ENCODE peak calls at places on chromosomes 4 and X, in eight cellular contexts. One of them, this sample, is unnamed.
A peak's percentile ranks its signal among the peaks of the same experiment; 100 is the strongest.

GRCh38 chrX:108068121-108068520 is 23.2 kb downstream of the PSMD10 start:
- DNase-seq in lower lobe of right lung: no peak
- DNase-seq in esophagus muscularis mucosa: no peak
- DNase-seq in body of pancreas: no peak
- DNase-seq in testis: no peak
- DNase-seq in left lung: no peak
- DNase-seq in tibial artery: no peak
- DNase-seq in heart left ventricle: no peak
- DNase-seq in this sample: no peak

GRCh38 chr4:183094393-183095198 is 4.5 kb upstream of the WWC2 start:
- DNase-seq in lower lobe of right lung: no peak
- DNase-seq in esophagus muscularis mucosa: no peak
- DNase-seq in body of pancreas: no peak
- DNase-seq in testis: no peak
- DNase-seq in left lung: no peak
- DNase-seq in tibial artery: no peak
- DNase-seq in heart left ventricle: no peak
- DNase-seq in this sample: no peak

GRCh38 chrX:111445485-111445884 is 33.5 kb upstream of the DCX start:
- DNase-seq in lower lobe of right lung: no peak
- DNase-seq in esophagus muscularis mucosa: no peak
- DNase-seq in body of pancreas: no peak
- DNase-seq in testis: no peak
- DNase-seq in left lung: no peak
- DNase-seq in tibial artery: no peak
- DNase-seq in heart left ventricle: no peak
- DNase-seq in this sample: peak; percentile 5

GRCh38 chrX:116436358-116436816 is at the start of gene SLC6A14:
- DNase-seq in lower lobe of right lung: peak; percentile 63
- DNase-seq in esophagus muscularis mucosa: no peak
- DNase-seq in body of pancreas: peak; percentile 11
- DNase-seq in testis: no peak
- DNase-seq in left lung: peak; percentile 57
- DNase-seq in tibial artery: no peak
- DNase-seq in heart left ventricle: no peak
- DNase-seq in this sample: no peak

GRCh38 chr4:87121332-87122065 is 98.9 kb downstream of the KLHL8 start:
- DNase-seq in lower lobe of right lung: no peak
- DNase-seq in esophagus muscularis mucosa: no peak
- DNase-seq in body of pancreas: no peak
- DNase-seq in testis: no peak
- DNase-seq in left lung: no peak
- DNase-seq in tibial artery: no peak
- DNase-seq in heart left ventricle: no peak
- DNase-seq in this sample: no peak

GRCh38 chr4:16083217-16084191 is at the start of gene PROM1:
- DNase-seq in lower lobe of right lung: peak; percentile 52
- DNase-seq in esophagus muscularis mucosa: peak; percentile 87
- DNase-seq in body of pancreas: peak; percentile 43
- DNase-seq in testis: peak; percentile 63
- DNase-seq in left lung: peak; percentile 35
- DNase-seq in tibial artery: no peak
- DNase-seq in heart left ventricle: peak; percentile 69
- DNase-seq in this sample: no peak

GRCh38 chr4:42881262-42881661 is 11.3 kb upstream of the GRXCR1 start:
- DNase-seq in lower lobe of right lung: no peak
- DNase-seq in esophagus muscularis mucosa: no peak
- DNase-seq in body of pancreas: no peak
- DNase-seq in testis: no peak
- DNase-seq in left lung: no peak
- DNase-seq in tibial artery: no peak
- DNase-seq in heart left ventricle: no peak
- DNase-seq in this sample: no peak

GRCh38 chr4:186746581-186746980 is 22.9 kb upstream of the FAT1 start:
- DNase-seq in lower lobe of right lung: no peak
- DNase-seq in esophagus muscularis mucosa: no peak
- DNase-seq in body of pancreas: no peak
- DNase-seq in testis: no peak
- DNase-seq in left lung: no peak
- DNase-seq in tibial artery: no peak
- DNase-seq in heart left ventricle: no peak
- DNase-seq in this sample: no peak

GRCh38 chr4:81518762-81519427 is 47.2 kb upstream of the RASGEF1B start:
- DNase-seq in lower lobe of right lung: no peak
- DNase-seq in esophagus muscularis mucosa: no peak
- DNase-seq in body of pancreas: no peak
- DNase-seq in testis: no peak
- DNase-seq in left lung: no peak
- DNase-seq in tibial artery: no peak
- DNase-seq in heart left ventricle: no peak
- DNase-seq in this sample: no peak

GRCh38 chr4:6022607-6023288 is 4.5 kb upstream of the C4orf50 start:
- DNase-seq in lower lobe of right lung: no peak
- DNase-seq in esophagus muscularis mucosa: no peak
- DNase-seq in body of pancreas: no peak
- DNase-seq in testis: peak; percentile 53
- DNase-seq in left lung: no peak
- DNase-seq in tibial artery: no peak
- DNase-seq in heart left ventricle: no peak
- DNase-seq in this sample: no peak

GRCh38 chr4:6824071-6824470 is 41.5 kb downstream of the KIAA0232 start:
- DNase-seq in lower lobe of right lung: no peak
- DNase-seq in esophagus muscularis mucosa: no peak
- DNase-seq in body of pancreas: no peak
- DNase-seq in testis: no peak
- DNase-seq in left lung: no peak
- DNase-seq in tibial artery: no peak
- DNase-seq in heart left ventricle: no peak
- DNase-seq in this sample: no peak

GRCh38 chr4:5220028-5220427 is 168.7 kb downstream of the STK32B start:
- DNase-seq in lower lobe of right lung: no peak
- DNase-seq in esophagus muscularis mucosa: no peak
- DNase-seq in body of pancreas: no peak
- DNase-seq in testis: no peak
- DNase-seq in left lung: no peak
- DNase-seq in tibial artery: no peak
- DNase-seq in heart left ventricle: no peak
- DNase-seq in this sample: no peak

GRCh38 chrX:154648931-154649863 is 4.2 kb downstream of the CTAG2 start:
- DNase-seq in lower lobe of right lung: no peak
- DNase-seq in esophagus muscularis mucosa: no peak
- DNase-seq in body of pancreas: no peak
- DNase-seq in testis: no peak
- DNase-seq in left lung: no peak
- DNase-seq in tibial artery: no peak
- DNase-seq in heart left ventricle: peak; percentile 41
- DNase-seq in this sample: no peak

GRCh38 chr4:61202638-61203495 is 2.7 kb downstream of the ADGRL3 start:
- DNase-seq in lower lobe of right lung: no peak
- DNase-seq in esophagus muscularis mucosa: no peak
- DNase-seq in body of pancreas: no peak
- DNase-seq in testis: peak; percentile 48
- DNase-seq in left lung: no peak
- DNase-seq in tibial artery: no peak
- DNase-seq in heart left ventricle: peak; percentile 28
- DNase-seq in this sample: no peak

GRCh38 chr4:1501754-1502500 is 95.7 kb upstream of the NKX1-1 start:
- DNase-seq in lower lobe of right lung: peak; percentile 22
- DNase-seq in esophagus muscularis mucosa: no peak
- DNase-seq in body of pancreas: no peak
- DNase-seq in testis: no peak
- DNase-seq in left lung: peak; percentile 22
- DNase-seq in tibial artery: peak; percentile 47
- DNase-seq in heart left ventricle: peak; percentile 52
- DNase-seq in this sample: no peak

GRCh38 chr4:89539374-89539773 is 231.8 kb upstream of the GPRIN3 start:
- DNase-seq in lower lobe of right lung: no peak
- DNase-seq in esophagus muscularis mucosa: no peak
- DNase-seq in body of pancreas: no peak
- DNase-seq in testis: no peak
- DNase-seq in left lung: no peak
- DNase-seq in tibial artery: no peak
- DNase-seq in heart left ventricle: no peak
- DNase-seq in this sample: no peak

GRCh38 chr4:83959160-83959559 is 423.3 kb downstream of the GPAT3 start:
- DNase-seq in lower lobe of right lung: no peak
- DNase-seq in esophagus muscularis mucosa: no peak
- DNase-seq in body of pancreas: no peak
- DNase-seq in testis: no peak
- DNase-seq in left lung: no peak
- DNase-seq in tibial artery: no peak
- DNase-seq in heart left ventricle: no peak
- DNase-seq in this sample: no peak

GRCh38 chr4:17096692-17097091 is 198.2 kb upstream of the LDB2 start:
- DNase-seq in lower lobe of right lung: no peak
- DNase-seq in esophagus muscularis mucosa: no peak
- DNase-seq in body of pancreas: no peak
- DNase-seq in testis: no peak
- DNase-seq in left lung: no peak
- DNase-seq in tibial artery: no peak
- DNase-seq in heart left ventricle: no peak
- DNase-seq in this sample: no peak

GRCh38 chr4:38177035-38177791 is 217.0 kb downstream of the PTTG2 start:
- DNase-seq in lower lobe of right lung: no peak
- DNase-seq in esophagus muscularis mucosa: no peak
- DNase-seq in body of pancreas: peak; percentile 62
- DNase-seq in testis: peak; percentile 35
- DNase-seq in left lung: peak; percentile 46
- DNase-seq in tibial artery: no peak
- DNase-seq in heart left ventricle: peak; percentile 71
- DNase-seq in this sample: no peak

GRCh38 chr4:6417516-6417915 is 54.9 kb downstream of the PPP2R2C start:
- DNase-seq in lower lobe of right lung: no peak
- DNase-seq in esophagus muscularis mucosa: no peak
- DNase-seq in body of pancreas: no peak
- DNase-seq in testis: no peak
- DNase-seq in left lung: no peak
- DNase-seq in tibial artery: no peak
- DNase-seq in heart left ventricle: no peak
- DNase-seq in this sample: no peak

DNA sequence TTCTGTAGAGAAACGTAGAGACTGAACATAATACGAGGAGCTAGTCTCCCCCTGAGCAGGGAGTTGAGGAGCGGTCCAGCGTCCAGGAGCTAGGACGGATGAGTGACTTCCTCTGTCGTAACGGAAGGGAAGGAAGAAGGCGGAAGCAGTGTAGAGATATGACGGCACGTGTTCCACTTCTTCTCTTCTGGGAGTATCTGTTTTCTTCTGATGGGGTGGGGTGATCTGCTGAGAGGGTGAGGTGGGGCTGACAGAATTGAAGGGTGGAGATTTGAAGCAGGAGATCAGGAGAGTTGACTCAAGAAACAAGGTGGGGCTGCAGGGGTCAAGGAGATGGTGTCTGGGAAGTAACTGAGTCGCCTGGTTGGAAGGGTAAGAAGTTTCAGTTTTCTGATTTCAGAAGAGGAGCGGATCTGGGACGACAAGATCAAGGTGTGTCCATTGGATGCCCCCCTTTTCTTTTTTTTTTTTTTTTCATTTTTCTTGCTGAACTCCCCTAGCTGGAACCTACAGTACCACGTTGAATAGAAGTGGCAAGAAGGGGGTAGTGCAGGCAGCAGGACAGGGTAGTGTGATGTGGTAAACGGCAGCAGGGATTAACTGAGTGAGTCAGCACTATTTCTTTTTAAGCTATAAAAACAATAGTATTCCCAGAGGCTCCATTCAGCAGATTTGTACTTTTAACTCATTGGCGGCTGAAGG is 50.7 kb upstream of the SETD7 start:
- DNase-seq in lower lobe of right lung: no peak
- DNase-seq in esophagus muscularis mucosa: no peak
- DNase-seq in body of pancreas: no peak
- DNase-seq in testis: peak; percentile 54
- DNase-seq in left lung: no peak
- DNase-seq in tibial artery: no peak
- DNase-seq in heart left ventricle: no peak
- DNase-seq in this sample: no peak
- TF ChIP-seq CTCF in lower lobe of right lung: no peak
- TF ChIP-seq CTCF in esophagus muscularis mucosa: no peak
- TF ChIP-seq CTCF in body of pancreas: no peak
- TF ChIP-seq CTCF in testis: peak; percentile 16
- TF ChIP-seq CTCF in left lung: peak; percentile 4
- TF ChIP-seq CTCF in tibial artery: peak; percentile 22
- TF ChIP-seq CTCF in heart left ventricle: no peak
- TF ChIP-seq CTCF in this sample: peak; percentile 6

DNA sequence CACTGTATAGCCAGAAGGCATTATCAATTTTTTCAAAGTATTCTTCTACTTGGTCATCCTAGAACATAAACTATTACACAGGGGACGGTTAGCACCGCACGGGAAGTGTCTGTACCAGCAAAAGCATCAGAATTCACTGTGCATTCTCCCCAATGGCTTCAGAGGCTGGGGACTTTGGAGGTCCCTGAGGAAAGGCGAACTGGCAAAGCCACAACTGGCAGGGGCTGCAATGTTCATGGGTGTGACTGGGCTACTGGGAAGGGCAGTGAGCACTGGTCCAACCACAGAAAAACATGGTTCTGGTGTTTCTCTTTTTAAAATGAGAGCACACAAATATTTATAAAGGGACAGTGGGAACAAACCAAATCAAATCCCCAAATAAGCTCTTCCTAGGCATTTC is 83.5 kb downstream of the C4orf51 start:
- DNase-seq in lower lobe of right lung: no peak
- DNase-seq in esophagus muscularis mucosa: peak; percentile 66
- DNase-seq in body of pancreas: no peak
- DNase-seq in testis: no peak
- DNase-seq in left lung: no peak
- DNase-seq in tibial artery: no peak
- DNase-seq in heart left ventricle: no peak
- DNase-seq in this sample: no peak
- H3K4me3 ChIP-seq in lower lobe of right lung: no peak overlapping the region
- H3K4me3 ChIP-seq in esophagus muscularis mucosa: no peak overlapping the region
- H3K4me3 ChIP-seq in body of pancreas: no peak overlapping the region
- H3K4me3 ChIP-seq in testis: no peak overlapping the region
- H3K4me3 ChIP-seq in left lung: no peak overlapping the region
- H3K4me3 ChIP-seq in tibial artery: no peak overlapping the region
- H3K4me3 ChIP-seq in heart left ventricle: no peak overlapping the region
- H3K4me3 ChIP-seq in this sample: no peak overlapping the region

GRCh38 chr4:159766241-159766640 is 663.4 kb downstream of the RAPGEF2 start:
- DNase-seq in lower lobe of right lung: no peak
- DNase-seq in esophagus muscularis mucosa: no peak
- DNase-seq in body of pancreas: no peak
- DNase-seq in testis: peak; percentile 42
- DNase-seq in left lung: no peak
- DNase-seq in tibial artery: no peak
- DNase-seq in heart left ventricle: no peak
- DNase-seq in this sample: no peak
- H3K36me3 ChIP-seq in lower lobe of right lung: no peaks in the 10 kb centered on the region
- H3K36me3 ChIP-seq in esophagus muscularis mucosa: no peaks in the 10 kb centered on the region
- H3K36me3 ChIP-seq in body of pancreas: no peaks in the 10 kb centered on the region
- H3K36me3 ChIP-seq in testis: no peaks in the 10 kb centered on the region
- H3K36me3 ChIP-seq in left lung: no peaks in the 10 kb centered on the region
- H3K36me3 ChIP-seq in tibial artery: no peaks in the 10 kb centered on the region
- H3K36me3 ChIP-seq in heart left ventricle: no peaks in the 10 kb centered on the region
- H3K36me3 ChIP-seq in this sample: no peaks in the 10 kb centered on the region

DNA sequence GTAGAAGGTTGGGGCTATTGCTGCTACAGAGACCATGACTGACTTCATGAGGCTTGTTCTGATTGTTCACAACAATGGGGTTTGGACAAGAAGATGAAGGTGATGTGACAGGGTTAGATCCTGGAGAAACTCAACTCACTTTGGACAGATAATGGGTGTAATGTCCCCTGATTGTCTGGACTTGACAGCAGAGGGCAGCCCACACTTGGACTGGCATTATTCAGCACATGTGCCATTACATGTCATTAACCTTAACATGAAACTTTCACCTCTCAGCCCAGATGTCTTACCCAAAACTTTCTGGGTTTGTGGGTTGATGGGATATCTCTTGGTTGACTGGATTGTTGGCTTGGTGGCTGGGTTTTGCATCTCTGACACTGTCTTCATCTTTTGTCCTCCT is 101.5 kb downstream of the MXRA5 start:
- DNase-seq in lower lobe of right lung: no peak
- DNase-seq in esophagus muscularis mucosa: no peak
- DNase-seq in body of pancreas: no peak
- DNase-seq in testis: no peak
- DNase-seq in left lung: no peak
- DNase-seq in tibial artery: no peak
- DNase-seq in heart left ventricle: no peak
- DNase-seq in this sample: no peak
- TF ChIP-seq CTCF in lower lobe of right lung: no peak
- TF ChIP-seq CTCF in esophagus muscularis mucosa: no peak
- TF ChIP-seq CTCF in body of pancreas: no peak
- TF ChIP-seq CTCF in testis: no peak
- TF ChIP-seq CTCF in left lung: no peak
- TF ChIP-seq CTCF in tibial artery: peak; percentile 23
- TF ChIP-seq CTCF in heart left ventricle: no peak
- TF ChIP-seq CTCF in this sample: peak; percentile 12